ENCODE peak calls at places on chromosomes 5 and 9, in four cellular contexts. I is HCT116, X is HepG2, L is H1. J is an unnamed sample.

GRCh38 chr5:149837680-149838269 is 106.8 kb downstream of the PDE6A start:
- DNase-seq in I (peak), X (peak), L (peak), J (peak)

GRCh38 chr5:75536694-75537360 is 25.1 kb downstream of the POLK start:
- DNase-seq in I (no peak), X (no peak), L (no peak), J (no peak)

GRCh38 chr5:37723147-37723961 is 116.5 kb downstream of the GDNF start:
- DNase-seq in I (peak), X (no peak), L (no peak), J (no peak)

GRCh38 chr9:33256236-33256635 is 8.3 kb downstream of the BAG1 start:
- DNase-seq in I (no peak), X (no peak), L (no peak), J (no peak)

GRCh38 chr9:134449180-134449916 is 123.1 kb downstream of the RXRA start:
- DNase-seq in I (peak), X (peak), L (peak), J (peak)

GRCh38 chr9:116550728-116551436 is 136.2 kb upstream of the TRIM32 start:
- DNase-seq in I (no peak), X (no peak), L (no peak), J (no peak)

GRCh38 chr5:11878846-11879245 is 25.4 kb downstream of the CTNND2 start:
- DNase-seq in I (no peak), X (no peak), L (no peak), J (no peak)

GRCh38 chr9:81685763-81686613 is 3.4 kb downstream of the TLE1 start:
- DNase-seq in I (no peak), X (peak), L (no peak), J (peak)

GRCh38 chr9:134932656-134933055 is 14.9 kb upstream of the FCN1 start:
- DNase-seq in I (no peak), X (no peak), L (no peak), J (no peak)

GRCh38 chr5:158758666-158759065 is 341.1 kb downstream of the EBF1 start:
- DNase-seq in I (no peak), X (no peak), L (no peak), J (no peak)

GRCh38 chr9:123282343-123283047 is 14.1 kb upstream of the STRBP start:
- DNase-seq in I (peak), X (no peak), L (no peak), J (peak)

GRCh38 chr5:126801992-126802294 is 25.0 kb downstream of the LMNB1 start:
- DNase-seq in I (no peak), X (peak), L (no peak), J (peak)

GRCh38 chr9:22508790-22509189 is 62.2 kb downstream of the DMRTA1 start:
- DNase-seq in I (no peak), X (no peak), L (no peak), J (no peak)

GRCh38 chr5:388266-389196 is 54.4 kb upstream of the EXOC3 start:
- DNase-seq in I (no peak), X (no peak), L (no peak), J (no peak)

GRCh38 chr9:121754655-121755436 is 103.4 kb downstream of the DAB2IP start:
- DNase-seq in I (no peak), X (no peak), L (no peak), J (no peak)

GRCh38 chr9:115591584-115591984 is 473.6 kb upstream of the TNC start:
- DNase-seq in I (peak), X (peak), L (peak), J (peak)

GRCh38 chr5:147174671-147175070 is 60.2 kb upstream of the STK32A start:
- DNase-seq in I (no peak), X (no peak), L (no peak), J (no peak)

GRCh38 chr9:86843182-86843581 is 104.1 kb downstream of the GAS1 start:
- DNase-seq in I (no peak), X (no peak), L (no peak), J (no peak)

GRCh38 chr5:95986937-95987520 is 25.4 kb upstream of the ELL2 start:
- DNase-seq in I (no peak), X (peak), L (no peak), J (no peak)
- TF ChIP-seq POLR2AphosphoS5 in I (no peak), X (peak), L (no peak), J (no peak)

DNA sequence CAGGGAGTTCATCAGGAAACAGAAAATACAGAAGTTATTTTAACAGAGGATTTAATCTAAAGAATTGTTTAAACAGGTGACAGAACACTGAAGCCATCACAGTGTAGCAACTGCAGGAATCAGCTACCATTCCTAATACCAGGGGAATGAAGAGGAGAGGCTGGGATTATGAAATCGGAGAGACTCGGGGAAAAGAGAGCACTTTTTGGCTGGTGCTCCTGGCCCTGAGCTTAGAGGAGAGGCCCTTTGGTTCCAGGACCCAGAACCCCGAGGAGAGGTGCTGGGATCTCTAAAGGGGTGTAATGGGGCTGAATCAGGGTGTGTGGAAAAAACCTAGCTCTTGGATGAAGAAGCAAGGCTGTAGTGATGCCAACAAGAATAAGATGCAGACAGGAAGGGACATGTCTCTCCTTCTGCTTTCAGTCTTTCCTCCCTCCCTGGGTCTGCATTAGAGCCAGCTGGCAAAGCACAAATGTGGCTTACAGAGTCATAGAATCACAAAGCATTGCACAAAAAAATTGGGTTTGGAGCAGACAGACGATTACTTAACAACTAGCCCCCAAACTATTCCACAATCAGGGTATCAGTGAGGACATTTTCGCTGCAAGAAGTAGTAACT is 11.6 kb upstream of the SFXN1 start:
- DNase-seq in I (no peak), X (no peak), L (no peak), J (no peak)
- TF ChIP-seq MAX in I (no peak), X (no peak), L (no peak), J (no peak)

GRCh38 chr9:130421802-130422276 is 22.9 kb upstream of the ASS1 start:
- DNase-seq in I (no peak), X (no peak), L (no peak), J (no peak)
- H3K4me2 ChIP-seq in I (no peak), X (no peak), L (no peak), J (no peak)

GRCh38 chr9:125516381-125516960 is 190.5 kb downstream of the MAPKAP1 start:
- DNase-seq in I (no peak), X (no peak), L (no peak), J (no peak)

GRCh38 chr9:125514468-125514867 is 192.5 kb downstream of the MAPKAP1 start:
- DNase-seq in I (no peak), X (no peak), L (no peak), J (no peak)

GRCh38 chr9:125511780-125512179 is 195.2 kb downstream of the MAPKAP1 start:
- DNase-seq in I (no peak), X (no peak), L (no peak), J (no peak)

GRCh38 chr9:125515281-125515680 is 191.7 kb downstream of the MAPKAP1 start:
- DNase-seq in I (no peak), X (no peak), L (no peak), J (no peak)

DNA sequence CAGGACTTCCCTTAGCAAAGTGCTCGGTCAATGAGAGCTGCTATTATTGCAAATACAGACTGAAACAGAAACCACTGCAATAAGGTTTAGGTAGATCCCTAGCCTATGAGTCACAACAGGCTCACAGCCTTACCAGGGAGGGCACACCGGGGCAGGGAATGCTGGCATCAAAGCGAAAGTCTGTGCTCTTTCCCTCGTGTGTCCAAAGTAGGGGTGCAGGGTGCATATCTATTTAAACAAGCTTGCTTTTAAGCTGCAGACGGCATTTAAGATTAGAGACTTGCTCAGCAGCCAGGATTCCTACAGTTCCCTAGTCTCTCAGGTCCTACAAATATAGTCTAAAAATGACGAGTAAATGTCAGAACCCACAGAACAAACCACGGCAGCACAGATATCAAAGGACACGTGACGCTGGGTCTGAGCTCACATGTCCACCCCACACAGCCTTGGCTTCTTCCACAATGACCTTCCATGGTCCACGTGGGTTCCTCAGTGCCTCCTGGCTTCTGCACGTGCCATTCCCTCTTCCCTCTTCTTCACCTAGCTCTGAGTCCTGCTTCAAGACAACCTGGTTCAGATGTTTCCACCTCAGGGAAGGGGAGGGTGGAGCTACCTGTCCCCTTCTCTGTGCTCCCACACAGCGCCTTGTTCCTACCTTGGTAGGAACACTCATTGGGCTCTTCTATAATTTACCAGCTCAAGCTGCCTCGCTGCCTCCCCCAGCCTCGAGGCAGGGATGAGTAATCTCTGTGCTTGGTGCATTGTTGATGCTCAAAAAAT is 193.2 kb downstream of the MAPKAP1 start:
- DNase-seq in I (no peak), X (peak), L (no peak), J (peak)
- TF ChIP-seq POLR2AphosphoS5 in I (no peak), X (no peak), L (no peak), J (no peak)

DNA sequence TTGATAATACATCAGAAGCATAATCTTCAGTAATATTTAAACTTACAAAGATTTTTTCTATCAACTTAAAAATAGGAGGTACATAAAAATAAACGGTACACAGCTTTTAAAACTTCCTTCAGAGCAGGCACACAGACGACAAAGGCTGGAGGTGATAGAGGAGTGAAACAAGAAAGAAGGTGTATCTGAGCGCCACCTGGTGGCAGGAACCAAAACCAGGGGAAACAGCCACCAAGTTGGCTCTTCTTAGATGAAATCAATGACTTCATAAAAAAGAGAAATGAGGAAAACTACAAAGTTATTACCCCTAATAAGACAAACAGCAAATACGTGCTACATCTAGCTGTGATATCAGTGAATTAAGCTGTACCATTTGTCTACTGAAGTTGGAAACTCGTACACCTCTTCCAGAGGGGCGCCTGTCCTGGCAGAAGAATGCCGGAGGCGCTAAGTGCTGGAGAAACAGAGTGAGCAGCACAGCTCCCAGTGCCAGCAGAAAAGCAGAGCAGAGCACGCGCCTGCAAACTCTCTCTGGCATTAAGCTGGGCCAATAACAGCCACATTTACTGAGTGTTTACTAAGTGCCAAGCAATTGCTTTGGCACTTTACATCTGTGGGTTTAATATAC is 85.9 kb downstream of the SETX start:
- DNase-seq in I (peak), X (peak), L (peak), J (peak)
- TF ChIP-seq MAX in I (no peak), X (no peak), L (no peak), J (no peak)

DNA sequence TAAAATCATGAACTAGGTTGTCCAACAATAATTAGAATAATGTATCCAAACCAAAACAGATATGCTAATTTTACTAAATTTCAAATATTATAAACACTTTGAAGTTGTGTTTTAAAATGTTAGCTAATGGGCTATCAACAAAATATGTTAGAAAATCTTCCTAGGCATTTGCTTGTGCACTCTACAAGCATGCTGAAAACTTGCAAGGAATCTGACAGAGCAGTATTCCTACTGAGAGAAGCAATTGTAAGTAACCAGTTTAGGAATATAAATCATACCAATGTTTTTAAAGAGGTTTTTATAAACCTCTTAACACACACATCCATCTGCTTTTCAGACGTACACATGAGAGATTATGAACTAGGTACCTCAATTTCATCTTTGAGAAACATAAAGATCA is 228.4 kb upstream of the TBCA start:
- DNase-seq in I (no peak), X (no peak), L (no peak), J (no peak)
- H3K4me2 ChIP-seq in I (no peak), X (no peak), L (no peak), J (no peak)